ENCODE peak calls at places on chromosome 10, in seven cellular contexts. One of them, this sample, is unnamed.

GRCh38 chr10:11830836-11831519 is 7.8 kb downstream of the PROSER2 start:
- DNase-seq in cardiac muscle cell: peak; percentile 20
- DNase-seq in fibroblast of lung: peak; percentile 57
- DNase-seq in hepatocyte: peak; percentile 45
- DNase-seq in heart right ventricle: no peak
- DNase-seq in CD4-positive, alpha-beta memory T cell: no peak
- DNase-seq in HepG2: no peak
- DNase-seq in this sample: no peak

GRCh38 chr10:103693070-103693811 is 162.1 kb downstream of the SH3PXD2A start:
- DNase-seq in HepG2: no peak
- DNase-seq in CD4-positive, alpha-beta memory T cell: peak; percentile 68
- DNase-seq in cardiac muscle cell: peak; percentile 52
- DNase-seq in fibroblast of lung: peak; percentile 29
- DNase-seq in heart right ventricle: no peak
- DNase-seq in hepatocyte: peak; percentile 68
- DNase-seq in this sample: no peak

GRCh38 chr10:114815751-114816150 is 5.8 kb upstream of the FHIP2A start:
- DNase-seq in heart right ventricle: no peak
- DNase-seq in fibroblast of lung: no peak
- DNase-seq in hepatocyte: no peak
- DNase-seq in cardiac muscle cell: no peak
- DNase-seq in HepG2: no peak
- DNase-seq in CD4-positive, alpha-beta memory T cell: no peak
- DNase-seq in this sample: no peak

GRCh38 chr10:44913312-44914079 is 2.4 kb downstream of the TMEM72 start:
- DNase-seq in heart right ventricle: no peak
- DNase-seq in HepG2: no peak
- DNase-seq in CD4-positive, alpha-beta memory T cell: no peak
- DNase-seq in cardiac muscle cell: peak; percentile 55
- DNase-seq in hepatocyte: peak; percentile 37
- DNase-seq in fibroblast of lung: no peak
- DNase-seq in this sample: no peak

GRCh38 chr10:99393683-99394082 is 36.7 kb downstream of the GOT1 start:
- DNase-seq in fibroblast of lung: no peak
- DNase-seq in CD4-positive, alpha-beta memory T cell: no peak
- DNase-seq in cardiac muscle cell: no peak
- DNase-seq in HepG2: no peak
- DNase-seq in hepatocyte: no peak
- DNase-seq in heart right ventricle: no peak
- DNase-seq in this sample: no peak

GRCh38 chr10:71476249-71477011 is 79.7 kb downstream of the CDH23 start:
- DNase-seq in heart right ventricle: peak; percentile 57
- DNase-seq in fibroblast of lung: no peak
- DNase-seq in cardiac muscle cell: no peak
- DNase-seq in hepatocyte: no peak
- DNase-seq in CD4-positive, alpha-beta memory T cell: no peak
- DNase-seq in HepG2: no peak
- DNase-seq in this sample: no peak

GRCh38 chr10:132366499-132366898 is 30.5 kb upstream of the PWWP2B start:
- DNase-seq in hepatocyte: no peak
- DNase-seq in HepG2: no peak
- DNase-seq in fibroblast of lung: no peak
- DNase-seq in heart right ventricle: no peak
- DNase-seq in CD4-positive, alpha-beta memory T cell: no peak
- DNase-seq in cardiac muscle cell: no peak
- DNase-seq in this sample: peak; percentile 50

GRCh38 chr10:69492746-69493462 is 41.6 kb downstream of the TSPAN15 start:
- DNase-seq in CD4-positive, alpha-beta memory T cell: no peak
- DNase-seq in heart right ventricle: no peak
- DNase-seq in HepG2: no peak
- DNase-seq in fibroblast of lung: no peak
- DNase-seq in hepatocyte: no peak
- DNase-seq in cardiac muscle cell: no peak
- DNase-seq in this sample: peak; percentile 60

GRCh38 chr10:87635498-87636312 is 24.0 kb upstream of the PAPSS2 start:
- DNase-seq in heart right ventricle: no peak
- DNase-seq in cardiac muscle cell: no peak
- DNase-seq in hepatocyte: peak; percentile 48
- DNase-seq in fibroblast of lung: peak; percentile 85
- DNase-seq in CD4-positive, alpha-beta memory T cell: peak; percentile 15
- DNase-seq in HepG2: peak; percentile 43
- DNase-seq in this sample: no peak

GRCh38 chr10:129612481-129613109 is 145.6 kb downstream of the MGMT start:
- DNase-seq in fibroblast of lung: no peak
- DNase-seq in CD4-positive, alpha-beta memory T cell: no peak
- DNase-seq in heart right ventricle: no peak
- DNase-seq in hepatocyte: no peak
- DNase-seq in cardiac muscle cell: no peak
- DNase-seq in HepG2: no peak
- DNase-seq in this sample: no peak

GRCh38 chr10:125076121-125076825 is 84.1 kb downstream of the CTBP2 start:
- DNase-seq in cardiac muscle cell: no peak
- DNase-seq in hepatocyte: no peak
- DNase-seq in CD4-positive, alpha-beta memory T cell: no peak
- DNase-seq in heart right ventricle: no peak
- DNase-seq in HepG2: no peak
- DNase-seq in fibroblast of lung: no peak
- DNase-seq in this sample: no peak

GRCh38 chr10:26881600-26882331 is 21.0 kb upstream of the ABI1 start:
- DNase-seq in heart right ventricle: no peak
- DNase-seq in CD4-positive, alpha-beta memory T cell: no peak
- DNase-seq in HepG2: peak; percentile 58
- DNase-seq in cardiac muscle cell: peak; percentile 70
- DNase-seq in hepatocyte: peak; percentile 63
- DNase-seq in fibroblast of lung: peak; percentile 56
- DNase-seq in this sample: no peak

GRCh38 chr10:11578802-11579255 is 32.6 kb downstream of the USP6NL start:
- DNase-seq in heart right ventricle: no peak
- DNase-seq in HepG2: no peak
- DNase-seq in cardiac muscle cell: no peak
- DNase-seq in hepatocyte: no peak
- DNase-seq in fibroblast of lung: no peak
- DNase-seq in CD4-positive, alpha-beta memory T cell: no peak
- DNase-seq in this sample: no peak

GRCh38 chr10:102324061-102324460 is 71.4 kb upstream of the NFKB2 start:
- DNase-seq in fibroblast of lung: no peak
- DNase-seq in heart right ventricle: no peak
- DNase-seq in HepG2: no peak
- DNase-seq in cardiac muscle cell: no peak
- DNase-seq in CD4-positive, alpha-beta memory T cell: no peak
- DNase-seq in hepatocyte: no peak
- DNase-seq in this sample: no peak

GRCh38 chr10:99593312-99593711 is 26.9 kb downstream of the SLC25A28 start:
- DNase-seq in cardiac muscle cell: no peak
- DNase-seq in CD4-positive, alpha-beta memory T cell: no peak
- DNase-seq in HepG2: peak; percentile 47
- DNase-seq in hepatocyte: peak; percentile 76
- DNase-seq in heart right ventricle: no peak
- DNase-seq in fibroblast of lung: no peak
- DNase-seq in this sample: no peak

GRCh38 chr10:122140941-122141623 is 130.0 kb upstream of the BTBD16 start:
- DNase-seq in CD4-positive, alpha-beta memory T cell: no peak
- DNase-seq in HepG2: peak; percentile 27
- DNase-seq in fibroblast of lung: peak; percentile 92
- DNase-seq in hepatocyte: peak; percentile 73
- DNase-seq in cardiac muscle cell: no peak
- DNase-seq in heart right ventricle: peak; percentile 93
- DNase-seq in this sample: peak; percentile 98

GRCh38 chr10:1036341-1036791 is 10.7 kb upstream of the IDI2 start:
- DNase-seq in HepG2: no peak
- DNase-seq in cardiac muscle cell: no peak
- DNase-seq in CD4-positive, alpha-beta memory T cell: peak; percentile 61
- DNase-seq in fibroblast of lung: peak; percentile 89
- DNase-seq in hepatocyte: peak; percentile 46
- DNase-seq in heart right ventricle: no peak
- DNase-seq in this sample: no peak
- H3K4me1 ChIP-seq in HepG2: no peaks in the 10 kb centered on the region
- H3K4me1 ChIP-seq in cardiac muscle cell: no peaks in the 10 kb centered on the region
- H3K4me1 ChIP-seq in CD4-positive, alpha-beta memory T cell: no peaks in the 10 kb centered on the region
- H3K4me1 ChIP-seq in fibroblast of lung: no peaks in the 10 kb centered on the region
- H3K4me1 ChIP-seq in hepatocyte: peaks cover 3% of the 10 kb centered on the region
- H3K4me1 ChIP-seq in heart right ventricle: no peaks in the 10 kb centered on the region
- H3K4me1 ChIP-seq in this sample: no peaks in the 10 kb centered on the region

DNA sequence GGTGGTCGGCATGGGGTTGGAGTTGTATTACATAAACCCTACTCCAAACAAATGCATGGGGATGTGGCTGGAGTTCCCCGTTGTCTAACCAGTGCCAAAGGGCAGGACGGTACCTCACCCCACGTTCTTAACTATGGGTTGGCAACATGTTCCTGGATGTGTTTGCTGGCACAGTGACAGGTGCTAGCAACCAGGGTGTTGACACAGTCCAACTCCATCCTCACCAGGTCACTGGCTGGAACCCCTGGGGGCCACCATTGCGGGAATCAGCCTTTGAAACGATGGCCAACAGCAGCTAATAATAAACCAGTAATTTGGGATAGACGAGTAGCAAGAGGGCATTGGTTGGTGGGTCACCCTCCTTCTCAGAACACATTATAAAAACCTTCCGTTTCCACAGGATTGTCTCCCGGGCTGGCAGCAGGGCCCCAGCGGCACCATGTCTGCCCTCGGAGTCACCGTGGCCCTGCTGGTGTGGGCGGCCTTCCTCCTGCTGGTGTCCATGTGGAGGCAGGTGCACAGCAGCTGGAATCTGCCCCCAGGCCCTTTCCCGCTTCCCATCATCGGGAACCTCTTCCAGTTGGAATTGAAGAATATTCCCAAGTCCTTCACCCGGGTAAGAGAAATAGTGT is at the start of gene CYP2E1:
- DNase-seq in heart right ventricle: no peak
- DNase-seq in hepatocyte: no peak
- DNase-seq in fibroblast of lung: no peak
- DNase-seq in CD4-positive, alpha-beta memory T cell: no peak
- DNase-seq in cardiac muscle cell: no peak
- DNase-seq in HepG2: no peak
- DNase-seq in this sample: no peak
- H3K4me3 ChIP-seq in heart right ventricle: peak within 1 kb of the TSS; percentile 27
- H3K4me3 ChIP-seq in hepatocyte: no peak within 1 kb of the TSS
- H3K4me3 ChIP-seq in fibroblast of lung: no peak within 1 kb of the TSS
- H3K4me3 ChIP-seq in CD4-positive, alpha-beta memory T cell: no peak within 1 kb of the TSS
- H3K4me3 ChIP-seq in cardiac muscle cell: no peak within 1 kb of the TSS
- H3K4me3 ChIP-seq in HepG2: no peak within 1 kb of the TSS
- H3K4me3 ChIP-seq in this sample: peak within 1 kb of the TSS; percentile 31

GRCh38 chr10:28332699-28333098 is 29.8 kb upstream of the MPP7 start:
- DNase-seq in heart right ventricle: no peak
- DNase-seq in fibroblast of lung: no peak
- DNase-seq in HepG2: no peak
- DNase-seq in CD4-positive, alpha-beta memory T cell: no peak
- DNase-seq in hepatocyte: no peak
- DNase-seq in cardiac muscle cell: no peak
- DNase-seq in this sample: no peak
- H3K4me1 ChIP-seq in heart right ventricle: peaks cover 3% of the 10 kb centered on the region
- H3K4me1 ChIP-seq in fibroblast of lung: no peaks in the 10 kb centered on the region
- H3K4me1 ChIP-seq in HepG2: peaks cover under 1% of the 10 kb centered on the region
- H3K4me1 ChIP-seq in CD4-positive, alpha-beta memory T cell: peaks cover 78% of the 10 kb centered on the region
- H3K4me1 ChIP-seq in hepatocyte: no peaks in the 10 kb centered on the region
- H3K4me1 ChIP-seq in cardiac muscle cell: peaks cover 10% of the 10 kb centered on the region
- H3K4me1 ChIP-seq in this sample: peaks cover 17% of the 10 kb centered on the region

GRCh38 chr10:80357000-80357803 is 621 bp downstream of the DYDC2 start:
- DNase-seq in CD4-positive, alpha-beta memory T cell: no peak
- DNase-seq in HepG2: no peak
- DNase-seq in hepatocyte: peak; percentile 49
- DNase-seq in fibroblast of lung: no peak
- DNase-seq in heart right ventricle: no peak
- DNase-seq in cardiac muscle cell: peak; percentile 58
- DNase-seq in this sample: no peak

GRCh38 chr10:80365510-80365909 is 8.9 kb downstream of the DYDC2 start:
- DNase-seq in heart right ventricle: no peak
- DNase-seq in fibroblast of lung: no peak
- DNase-seq in cardiac muscle cell: no peak
- DNase-seq in HepG2: no peak
- DNase-seq in hepatocyte: no peak
- DNase-seq in CD4-positive, alpha-beta memory T cell: no peak
- DNase-seq in this sample: no peak

GRCh38 chr10:80357804-80358125 is 1.2 kb downstream of the DYDC2 start:
- DNase-seq in HepG2: no peak
- DNase-seq in fibroblast of lung: no peak
- DNase-seq in hepatocyte: no peak
- DNase-seq in cardiac muscle cell: no peak
- DNase-seq in CD4-positive, alpha-beta memory T cell: no peak
- DNase-seq in heart right ventricle: no peak
- DNase-seq in this sample: no peak

GRCh38 chr10:80356563-80356999 is at the start of the genes DYDC1 and DYDC2:
- DNase-seq in cardiac muscle cell: peak; percentile 90
- DNase-seq in HepG2: no peak
- DNase-seq in fibroblast of lung: peak; percentile 13
- DNase-seq in hepatocyte: peak; percentile 81
- DNase-seq in CD4-positive, alpha-beta memory T cell: no peak
- DNase-seq in heart right ventricle: peak; percentile 22
- DNase-seq in this sample: no peak

DNA sequence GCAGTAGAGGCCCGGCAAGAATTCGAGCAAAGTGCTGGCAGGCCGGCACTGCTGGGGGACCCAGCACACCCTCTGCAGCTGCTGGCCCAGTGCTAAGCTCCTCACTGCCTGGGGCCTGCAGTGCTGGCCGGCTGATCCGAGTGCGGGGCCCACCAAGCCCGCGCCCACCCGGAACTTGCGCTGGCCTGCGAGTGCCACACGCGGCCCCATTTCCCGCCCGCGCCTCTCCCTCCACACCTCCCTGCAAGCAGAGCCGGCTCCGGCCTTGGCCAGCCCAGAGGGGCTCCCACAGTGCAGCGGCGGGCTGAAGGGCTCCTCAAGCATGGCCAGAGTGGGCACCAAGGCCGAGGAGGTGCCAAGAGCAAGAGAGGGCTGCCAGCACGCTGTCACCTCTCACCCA is 3.1 kb downstream of the DYDC2 start:
- DNase-seq in HepG2: no peak
- DNase-seq in heart right ventricle: no peak
- DNase-seq in CD4-positive, alpha-beta memory T cell: no peak
- DNase-seq in hepatocyte: no peak
- DNase-seq in fibroblast of lung: no peak
- DNase-seq in cardiac muscle cell: no peak
- DNase-seq in this sample: no peak
- H3K4me3 ChIP-seq in HepG2: no peak overlapping the region
- H3K4me3 ChIP-seq in heart right ventricle: no peak overlapping the region
- H3K4me3 ChIP-seq in CD4-positive, alpha-beta memory T cell: no peak overlapping the region
- H3K4me3 ChIP-seq in hepatocyte: no peak overlapping the region
- H3K4me3 ChIP-seq in fibroblast of lung: no peak overlapping the region
- H3K4me3 ChIP-seq in cardiac muscle cell: no peak overlapping the region
- H3K4me3 ChIP-seq in this sample: no peak overlapping the region

GRCh38 chr10:63431962-63432797 is 33.6 kb downstream of the JMJD1C start:
- DNase-seq in CD4-positive, alpha-beta memory T cell: no peak
- DNase-seq in fibroblast of lung: peak; percentile 62
- DNase-seq in hepatocyte: no peak
- DNase-seq in heart right ventricle: no peak
- DNase-seq in cardiac muscle cell: no peak
- DNase-seq in HepG2: no peak
- DNase-seq in this sample: no peak
- H3K4me1 ChIP-seq in CD4-positive, alpha-beta memory T cell: peaks cover 9% of the 10 kb centered on the region
- H3K4me1 ChIP-seq in fibroblast of lung: peaks cover 6% of the 10 kb centered on the region
- H3K4me1 ChIP-seq in hepatocyte: peaks cover 13% of the 10 kb centered on the region
- H3K4me1 ChIP-seq in heart right ventricle: peaks cover 30% of the 10 kb centered on the region
- H3K4me1 ChIP-seq in cardiac muscle cell: peaks cover 18% of the 10 kb centered on the region
- H3K4me1 ChIP-seq in HepG2: peaks cover 26% of the 10 kb centered on the region
- H3K4me1 ChIP-seq in this sample: peaks cover 77% of the 10 kb centered on the region

GRCh38 chr10:95260397-95260881 is 30.4 kb downstream of the PDLIM1 start:
- DNase-seq in hepatocyte: peak; percentile 83
- DNase-seq in heart right ventricle: no peak
- DNase-seq in cardiac muscle cell: peak; percentile 35
- DNase-seq in HepG2: peak; percentile 84
- DNase-seq in fibroblast of lung: peak; percentile 96
- DNase-seq in CD4-positive, alpha-beta memory T cell: no peak
- DNase-seq in this sample: no peak
- H3K4me3 ChIP-seq in hepatocyte: no peak overlapping the region
- H3K4me3 ChIP-seq in heart right ventricle: no peak overlapping the region
- H3K4me3 ChIP-seq in cardiac muscle cell: no peak overlapping the region
- H3K4me3 ChIP-seq in HepG2: no peak overlapping the region
- H3K4me3 ChIP-seq in fibroblast of lung: no peak overlapping the region
- H3K4me3 ChIP-seq in CD4-positive, alpha-beta memory T cell: no peak overlapping the region
- H3K4me3 ChIP-seq in this sample: no peak overlapping the region

GRCh38 chr10:110033724-110034235 is 26.0 kb downstream of the ADD3 start:
- DNase-seq in CD4-positive, alpha-beta memory T cell: no peak
- DNase-seq in heart right ventricle: no peak
- DNase-seq in hepatocyte: no peak
- DNase-seq in fibroblast of lung: no peak
- DNase-seq in HepG2: no peak
- DNase-seq in cardiac muscle cell: no peak
- DNase-seq in this sample: no peak
- H3K4me1 ChIP-seq in CD4-positive, alpha-beta memory T cell: peaks cover 83% of the 10 kb centered on the region
- H3K4me1 ChIP-seq in heart right ventricle: peaks cover 38% of the 10 kb centered on the region
- H3K4me1 ChIP-seq in hepatocyte: peaks cover 34% of the 10 kb centered on the region
- H3K4me1 ChIP-seq in fibroblast of lung: peaks cover 4% of the 10 kb centered on the region
- H3K4me1 ChIP-seq in HepG2: no peaks in the 10 kb centered on the region
- H3K4me1 ChIP-seq in cardiac muscle cell: peaks cover 36% of the 10 kb centered on the region
- H3K4me1 ChIP-seq in this sample: peaks cover 35% of the 10 kb centered on the region